ENCODE peak calls at places on chromosomes 12 and 14, in five cellular contexts. One of them, this sample, is unnamed.

GRCh38 chr12:102876883-102877282 is 40.2 kb downstream of the PAH start:
- DNase-seq in mesothelial cell of epicardium: no peak
- DNase-seq in HuH-7.5: no peak
- DNase-seq in heart right ventricle: no peak
- DNase-seq in T-helper 2 cell: no peak
- DNase-seq in this sample: no peak

GRCh38 chr12:24661657-24662096 is 287.2 kb downstream of the BCAT1 start:
- DNase-seq in mesothelial cell of epicardium: no peak
- DNase-seq in HuH-7.5: peak; percentile 10
- DNase-seq in heart right ventricle: no peak
- DNase-seq in T-helper 2 cell: no peak
- DNase-seq in this sample: peak; percentile 64

GRCh38 chr14:64688801-64689200 is 15.4 kb upstream of the PLEKHG3 start:
- DNase-seq in mesothelial cell of epicardium: no peak
- DNase-seq in HuH-7.5: no peak
- DNase-seq in heart right ventricle: no peak
- DNase-seq in T-helper 2 cell: no peak
- DNase-seq in this sample: no peak

GRCh38 chr12:48969847-48970701 is 1.5 kb downstream of the WNT10B start:
- DNase-seq in mesothelial cell of epicardium: no peak
- DNase-seq in HuH-7.5: peak; percentile 74
- DNase-seq in heart right ventricle: no peak
- DNase-seq in T-helper 2 cell: no peak
- DNase-seq in this sample: peak; percentile 34

GRCh38 chr12:62629413-62629812 is 162.8 kb downstream of the MON2 start:
- DNase-seq in mesothelial cell of epicardium: no peak
- DNase-seq in HuH-7.5: no peak
- DNase-seq in heart right ventricle: no peak
- DNase-seq in T-helper 2 cell: no peak
- DNase-seq in this sample: no peak

GRCh38 chr12:53046655-53047220 is 3.1 kb upstream of the TNS2 start:
- DNase-seq in mesothelial cell of epicardium: peak; percentile 78
- DNase-seq in HuH-7.5: peak; percentile 86
- DNase-seq in heart right ventricle: peak; percentile 89
- DNase-seq in T-helper 2 cell: peak; percentile 22
- DNase-seq in this sample: peak; percentile 92

GRCh38 chr14:21039585-21040369 is 2.4 kb upstream of the RNASE7 start:
- DNase-seq in mesothelial cell of epicardium: peak; percentile 45
- DNase-seq in HuH-7.5: peak; percentile 63
- DNase-seq in heart right ventricle: peak; percentile 64
- DNase-seq in T-helper 2 cell: no peak
- DNase-seq in this sample: no peak

GRCh38 chr12:122363782-122364181 is 58.7 kb downstream of the CLIP1 start:
- DNase-seq in mesothelial cell of epicardium: no peak
- DNase-seq in HuH-7.5: no peak
- DNase-seq in heart right ventricle: no peak
- DNase-seq in T-helper 2 cell: no peak
- DNase-seq in this sample: no peak

GRCh38 chr12:48980389-48980952 is 2.3 kb downstream of the WNT1 start:
- DNase-seq in mesothelial cell of epicardium: no peak
- DNase-seq in HuH-7.5: peak; percentile 90
- DNase-seq in heart right ventricle: no peak
- DNase-seq in T-helper 2 cell: no peak
- DNase-seq in this sample: no peak

GRCh38 chr12:124577986-124578385 is 10.6 kb upstream of the NCOR2 start:
- DNase-seq in mesothelial cell of epicardium: no peak
- DNase-seq in HuH-7.5: no peak
- DNase-seq in heart right ventricle: no peak
- DNase-seq in T-helper 2 cell: no peak
- DNase-seq in this sample: no peak

GRCh38 chr12:112303004-112303403 is 79.2 kb downstream of the HECTD4 start:
- DNase-seq in mesothelial cell of epicardium: no peak
- DNase-seq in HuH-7.5: no peak
- DNase-seq in heart right ventricle: no peak
- DNase-seq in T-helper 2 cell: peak; percentile 9
- DNase-seq in this sample: no peak

GRCh38 chr12:19273482-19274330 is 144.2 kb downstream of the PLEKHA5 start:
- DNase-seq in mesothelial cell of epicardium: no peak
- DNase-seq in HuH-7.5: peak; percentile 7
- DNase-seq in heart right ventricle: peak; percentile 71
- DNase-seq in T-helper 2 cell: peak; percentile 29
- DNase-seq in this sample: peak; percentile 86

GRCh38 chr12:108447168-108447840 is 67.8 kb upstream of the FICD start:
- DNase-seq in mesothelial cell of epicardium: no peak
- DNase-seq in HuH-7.5: no peak
- DNase-seq in heart right ventricle: no peak
- DNase-seq in T-helper 2 cell: no peak
- DNase-seq in this sample: no peak

GRCh38 chr12:49939707-49940106 is 10.8 kb upstream of the AQP2 start:
- DNase-seq in mesothelial cell of epicardium: no peak
- DNase-seq in HuH-7.5: no peak
- DNase-seq in heart right ventricle: no peak
- DNase-seq in T-helper 2 cell: no peak
- DNase-seq in this sample: no peak

GRCh38 chr14:99515301-99516155 is 34.3 kb downstream of the CCNK start:
- DNase-seq in mesothelial cell of epicardium: no peak
- DNase-seq in HuH-7.5: no peak
- DNase-seq in heart right ventricle: no peak
- DNase-seq in T-helper 2 cell: no peak
- DNase-seq in this sample: peak; percentile 20

GRCh38 chr12:127942981-127943380 is 324.0 kb upstream of the TMEM132C start:
- DNase-seq in mesothelial cell of epicardium: no peak
- DNase-seq in HuH-7.5: no peak
- DNase-seq in heart right ventricle: no peak
- DNase-seq in T-helper 2 cell: no peak
- DNase-seq in this sample: no peak

GRCh38 chr12:39427360-39427808 is 15.5 kb downstream of the KIF21A start:
- DNase-seq in mesothelial cell of epicardium: no peak
- DNase-seq in HuH-7.5: no peak
- DNase-seq in heart right ventricle: no peak
- DNase-seq in T-helper 2 cell: no peak
- DNase-seq in this sample: no peak

GRCh38 chr14:54338696-54339317 is 58.0 kb upstream of the CDKN3 start:
- DNase-seq in mesothelial cell of epicardium: no peak
- DNase-seq in HuH-7.5: no peak
- DNase-seq in heart right ventricle: no peak
- DNase-seq in T-helper 2 cell: no peak
- DNase-seq in this sample: no peak

GRCh38 chr12:21509768-21510167 is 8.2 kb downstream of the GOLT1B start:
- DNase-seq in mesothelial cell of epicardium: no peak
- DNase-seq in HuH-7.5: no peak
- DNase-seq in heart right ventricle: no peak
- DNase-seq in T-helper 2 cell: no peak
- DNase-seq in this sample: no peak

GRCh38 chr12:132020292-132020691 is 70.5 kb downstream of the EP400 start:
- DNase-seq in mesothelial cell of epicardium: no peak
- DNase-seq in HuH-7.5: no peak
- DNase-seq in heart right ventricle: no peak
- DNase-seq in T-helper 2 cell: no peak
- DNase-seq in this sample: no peak

GRCh38 chr12:25433581-25434325 is 119.3 kb downstream of the LMNTD1 start:
- DNase-seq in mesothelial cell of epicardium: no peak
- DNase-seq in HuH-7.5: no peak
- DNase-seq in heart right ventricle: no peak
- DNase-seq in T-helper 2 cell: no peak
- DNase-seq in this sample: no peak

GRCh38 chr14:106518054-106518943 is 991.9 kb downstream of the TMEM121 start:
- DNase-seq in mesothelial cell of epicardium: no peak
- DNase-seq in HuH-7.5: no peak
- DNase-seq in heart right ventricle: no peak
- DNase-seq in T-helper 2 cell: peak; percentile 71
- DNase-seq in this sample: peak; percentile 56

GRCh38 chr14:90451953-90452352 is 55.1 kb downstream of the CALM1 start:
- DNase-seq in mesothelial cell of epicardium: no peak
- DNase-seq in HuH-7.5: no peak
- DNase-seq in heart right ventricle: no peak
- DNase-seq in T-helper 2 cell: no peak
- DNase-seq in this sample: no peak

GRCh38 chr14:70034257-70034656 is 154.5 kb downstream of the SLC8A3 start:
- DNase-seq in mesothelial cell of epicardium: no peak
- DNase-seq in HuH-7.5: no peak
- DNase-seq in heart right ventricle: no peak
- DNase-seq in T-helper 2 cell: no peak
- DNase-seq in this sample: no peak

GRCh38 chr12:121423682-121424631 is 24.0 kb downstream of the RNF34 start:
- DNase-seq in mesothelial cell of epicardium: no peak
- DNase-seq in HuH-7.5: no peak
- DNase-seq in heart right ventricle: peak; percentile 55
- DNase-seq in T-helper 2 cell: no peak
- DNase-seq in this sample: peak; percentile 57

GRCh38 chr14:99213101-99213500 is 58.9 kb downstream of the BCL11B start:
- DNase-seq in mesothelial cell of epicardium: no peak
- DNase-seq in HuH-7.5: no peak
- DNase-seq in heart right ventricle: no peak
- DNase-seq in T-helper 2 cell: no peak
- DNase-seq in this sample: no peak

GRCh38 chr12:5689773-5690172 is 255.3 kb downstream of the ANO2 start:
- DNase-seq in mesothelial cell of epicardium: no peak
- DNase-seq in HuH-7.5: no peak
- DNase-seq in heart right ventricle: no peak
- DNase-seq in T-helper 2 cell: no peak
- DNase-seq in this sample: no peak

GRCh38 chr14:52015411-52016030 is 26.2 kb downstream of the RTRAF start:
- DNase-seq in mesothelial cell of epicardium: no peak
- DNase-seq in HuH-7.5: peak; percentile 12
- DNase-seq in heart right ventricle: peak; percentile 46
- DNase-seq in T-helper 2 cell: no peak
- DNase-seq in this sample: no peak

GRCh38 chr14:104376202-104377140 is 203.1 kb upstream of the C14orf180 start:
- DNase-seq in mesothelial cell of epicardium: no peak
- DNase-seq in HuH-7.5: no peak
- DNase-seq in heart right ventricle: no peak
- DNase-seq in T-helper 2 cell: no peak
- DNase-seq in this sample: no peak

GRCh38 chr12:53122961-53123468 is 19.7 kb downstream of the SOAT2 start:
- DNase-seq in mesothelial cell of epicardium: no peak
- DNase-seq in HuH-7.5: no peak
- DNase-seq in heart right ventricle: no peak
- DNase-seq in T-helper 2 cell: no peak
- DNase-seq in this sample: no peak

GRCh38 chr12:4241592-4241991 is 32.0 kb upstream of the CCND2 start:
- DNase-seq in mesothelial cell of epicardium: no peak
- DNase-seq in HuH-7.5: no peak
- DNase-seq in heart right ventricle: no peak
- DNase-seq in T-helper 2 cell: no peak
- DNase-seq in this sample: no peak

GRCh38 chr12:85279449-85280137 is 427 bp upstream of the ALX1 start:
- DNase-seq in mesothelial cell of epicardium: peak; percentile 58
- DNase-seq in HuH-7.5: no peak
- DNase-seq in heart right ventricle: no peak
- DNase-seq in T-helper 2 cell: no peak
- DNase-seq in this sample: no peak

GRCh38 chr12:109389146-109389545 is 41.4 kb downstream of the MYO1H start:
- DNase-seq in mesothelial cell of epicardium: no peak
- DNase-seq in HuH-7.5: no peak
- DNase-seq in heart right ventricle: no peak
- DNase-seq in T-helper 2 cell: no peak
- DNase-seq in this sample: no peak

GRCh38 chr12:54394281-54394719 is 9.8 kb upstream of the ZNF385A start:
- DNase-seq in mesothelial cell of epicardium: peak; percentile 61
- DNase-seq in HuH-7.5: peak; percentile 61
- DNase-seq in heart right ventricle: no peak
- DNase-seq in T-helper 2 cell: no peak
- DNase-seq in this sample: peak; percentile 41

GRCh38 chr12:65113621-65114035 is 7.5 kb downstream of the WIF1 start:
- DNase-seq in mesothelial cell of epicardium: no peak
- DNase-seq in HuH-7.5: no peak
- DNase-seq in heart right ventricle: no peak
- DNase-seq in T-helper 2 cell: no peak
- DNase-seq in this sample: no peak